ENCODE peak calls at places on chromosomes 13 and 19, in seven cellular contexts. S, C, Q, D, I, K and X are unnamed samples.

GRCh38 chr19:7637374-7638256 is 705 bp downstream of the STXBP2 start:
- DNase-seq in C (peak; percentile 72), Q (no peak), D (peak; percentile 80), I (peak; percentile 76), K (no peak), S (no peak), X (no peak)

GRCh38 chr19:17125052-17125727 is 49.6 kb downstream of the MYO9B start:
- DNase-seq in C (no peak), S (no peak), Q (no peak), D (no peak), I (no peak), K (peak; percentile 34), X (no peak)

GRCh38 chr19:35811317-35812219 is 1.1 kb downstream of the PRODH2 start:
- DNase-seq in S (no peak), C (no peak), D (no peak), Q (no peak), K (no peak), I (peak; percentile 8), X (no peak)

GRCh38 chr13:110832205-110832479 is 82.7 kb downstream of the ANKRD10 start:
- DNase-seq in I (no peak), D (no peak), C (no peak), Q (no peak), S (no peak), K (no peak), X (no peak)

GRCh38 chr19:49335071-49335783 is at the start of gene CD37:
- DNase-seq in S (no peak), I (peak; percentile 49), K (no peak), Q (no peak), D (peak; percentile 59), C (no peak), X (no peak)

GRCh38 chr13:71873418-71874276 is 6.6 kb upstream of the DACH1 start:
- DNase-seq in C (no peak), S (no peak), Q (no peak), K (no peak), D (no peak), I (no peak), X (no peak)

GRCh38 chr13:114035583-114036501 is 62.0 kb upstream of the C13orf46 start:
- DNase-seq in S (no peak), I (no peak), D (no peak), K (peak; percentile 35), Q (peak; percentile 51), C (no peak), X (no peak)

GRCh38 chr13:42017264-42017663 is 31.2 kb upstream of the DGKH start:
- DNase-seq in I (no peak), Q (no peak), D (no peak), C (no peak), S (no peak), K (no peak), X (no peak)

GRCh38 chr19:55253264-55253663 is 5.6 kb downstream of the PPP6R1 start:
- DNase-seq in D (no peak), S (no peak), K (no peak), I (no peak), Q (no peak), C (no peak), X (no peak)

GRCh38 chr19:15210323-15210774 is 9.6 kb upstream of the NOTCH3 start:
- DNase-seq in S (peak; percentile 28), I (no peak), D (peak; percentile 96), C (no peak), K (peak; percentile 59), Q (no peak), X (no peak)

GRCh38 chr19:35247526-35248309 is 1.1 kb upstream of the LSR start:
- DNase-seq in Q (no peak), S (no peak), K (no peak), C (peak; percentile 94), D (no peak), I (peak; percentile 81), X (peak; percentile 92)

GRCh38 chr19:55314396-55314795 is 10.7 kb downstream of the TMEM150B start:
- DNase-seq in K (no peak), I (no peak), Q (no peak), D (no peak), C (no peak), S (no peak), X (no peak)

GRCh38 chr19:21321134-21321533 is 8.1 kb downstream of the ZNF708 start:
- DNase-seq in I (no peak), K (no peak), C (no peak), D (no peak), S (no peak), Q (no peak), X (no peak)

GRCh38 chr19:56333506-56333905 is 18.9 kb upstream of the ZSCAN5A start:
- DNase-seq in C (no peak), S (no peak), D (peak; percentile 60), Q (no peak), I (peak; percentile 52), K (peak; percentile 56), X (no peak)

GRCh38 chr19:7842661-7843294 is 12.8 kb downstream of the EVI5L start:
- DNase-seq in Q (no peak), D (no peak), K (no peak), S (no peak), I (no peak), C (no peak), X (no peak)

GRCh38 chr13:28128030-28128429 is 10.3 kb upstream of the PAN3 start:
- DNase-seq in I (no peak), S (no peak), C (no peak), Q (no peak), D (no peak), K (no peak), X (no peak)

GRCh38 chr13:60696602-60697001 is 299.6 kb downstream of the TDRD3 start:
- DNase-seq in D (no peak), C (no peak), S (no peak), Q (no peak), I (no peak), K (no peak), X (no peak)

GRCh38 chr19:51354742-51355148 is 11.4 kb downstream of the ETFB start:
- DNase-seq in K (peak; percentile 19), D (no peak), Q (no peak), I (no peak), C (no peak), S (no peak), X (no peak)

GRCh38 chr13:64347662-64348061 is 2882.5 kb downstream of the PCDH9 start:
- DNase-seq in S (no peak), I (no peak), D (no peak), C (no peak), K (peak; percentile 19), Q (no peak), X (no peak)

GRCh38 chr19:45817725-45818301 is 2.7 kb upstream of the RSPH6A start:
- DNase-seq in S (no peak), C (no peak), K (no peak), D (peak; percentile 41), Q (no peak), I (no peak), X (no peak)

GRCh38 chr19:45814166-45814780 is 835 bp downstream of the RSPH6A start:
- DNase-seq in Q (no peak), C (no peak), I (no peak), K (no peak), D (peak; percentile 15), S (no peak), X (no peak)

GRCh38 chr19:56222901-56223300 is 20.8 kb downstream of the ZSCAN5C start:
- DNase-seq in Q (no peak), D (no peak), C (no peak), S (no peak), K (no peak), I (no peak), X (peak; percentile 79)

GRCh38 chr13:44818428-44818827 is 170.8 kb downstream of the NUFIP1 start:
- DNase-seq in I (no peak), S (no peak), K (peak; percentile 43), Q (no peak), C (no peak), D (peak; percentile 42), X (no peak)

GRCh38 chr19:2164020-2164988 is 571 bp downstream of the DOT1L start:
- DNase-seq in Q (no peak), I (peak; percentile 23), D (no peak), C (no peak), S (no peak), K (no peak), X (peak; percentile 91)

GRCh38 chr19:18464646-18465045 is 26.7 kb upstream of the ISYNA1 start:
- DNase-seq in Q (peak; percentile 76), C (no peak), S (peak; percentile 89), I (no peak), D (no peak), K (peak; percentile 97), X (peak; percentile 96)

GRCh38 chr13:106083620-106084350 is 451.7 kb downstream of the EFNB2 start:
- DNase-seq in S (no peak), D (peak; percentile 43), Q (no peak), I (no peak), C (no peak), K (peak; percentile 54), X (no peak)

GRCh38 chr13:36736119-36736726 is 62.4 kb downstream of the SERTM1 start:
- DNase-seq in Q (peak; percentile 16), I (peak; percentile 41), C (no peak), S (no peak), K (peak; percentile 62), D (peak; percentile 71), X (no peak)

GRCh38 chr13:99307648-99308339 is 595 bp upstream of the GPR183 start:
- DNase-seq in C (no peak), D (peak; percentile 68), K (peak; percentile 83), S (no peak), I (no peak), Q (no peak), X (peak; percentile 87)
- H3K4me3 ChIP-seq in C (no peak overlapping the region), D (no peak overlapping the region), K (no peak overlapping the region), S (no peak overlapping the region), I (no peak overlapping the region), Q (no peak overlapping the region), X (no peak overlapping the region)

DNA sequence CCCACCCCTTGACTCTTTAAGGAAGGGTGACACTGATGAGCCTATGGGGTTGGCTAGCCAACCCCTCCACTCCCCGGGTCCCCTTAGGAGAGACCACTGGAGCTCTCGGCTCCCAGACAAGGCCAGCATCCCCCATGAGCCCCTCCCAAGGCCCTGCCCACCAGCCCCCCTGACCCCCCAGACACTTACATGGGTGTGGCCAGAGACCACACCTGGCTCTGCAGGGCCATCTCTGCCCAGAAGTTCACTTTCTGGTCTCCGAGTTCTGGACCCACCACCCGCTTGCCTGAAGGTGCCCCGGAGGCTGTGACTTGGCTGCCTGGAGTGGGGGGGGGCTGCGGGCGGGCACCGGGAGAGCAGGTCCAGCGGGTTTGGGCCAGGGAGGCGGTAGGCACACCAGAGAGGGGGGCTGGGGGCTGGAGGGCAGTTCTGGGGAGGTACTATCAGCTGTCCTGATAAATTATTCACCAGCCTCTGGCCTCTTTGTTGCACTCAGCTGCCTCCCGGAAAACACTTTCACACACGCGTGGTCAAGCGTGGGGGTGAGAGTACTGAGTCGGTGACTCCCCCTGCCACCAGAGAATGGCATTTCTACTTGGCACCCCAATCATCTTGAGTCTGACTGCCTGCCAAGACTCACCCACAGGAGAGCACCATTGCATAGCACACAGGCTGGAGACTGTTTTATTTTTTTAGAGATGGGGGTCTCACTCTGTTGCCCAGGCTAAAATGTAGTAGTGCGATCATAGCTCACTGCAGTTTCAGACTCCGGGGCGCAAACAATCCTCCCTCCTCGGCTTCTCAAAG is at the start of gene PALM3:
- DNase-seq in D (no peak), C (no peak), Q (no peak), I (no peak), K (no peak), S (no peak), X (peak; percentile 80)
- TF ChIP-seq CTCF in D (no peak), C (no peak), Q (no peak), I (no peak), K (no peak), S (no peak), X (no peak)

GRCh38 chr19:33233056-33233873 is 7.6 kb upstream of the SLC7A10 start:
- DNase-seq in Q (no peak), I (no peak), C (no peak), K (no peak), S (no peak), D (no peak), X (no peak)
- TF ChIP-seq POLR2A in Q (no peak), I (no peak), C (no peak), K (no peak), S (no peak), D (no peak), X (no peak)

GRCh38 chr13:31225998-31226675 is 26.4 kb downstream of the B3GLCT start:
- DNase-seq in I (no peak), Q (no peak), D (no peak), K (no peak), S (no peak), C (no peak), X (no peak)
- H3K4me3 ChIP-seq in I (no peak overlapping the region), Q (no peak overlapping the region), D (no peak overlapping the region), K (no peak overlapping the region), S (no peak overlapping the region), C (no peak overlapping the region), X (no peak overlapping the region)